ENCODE peak calls at places on chromosomes 12 and 14, in eight cellular contexts. K, U, O, F, S, Y, Z and A are unnamed samples.

GRCh38 chr12:102144221-102144620 is 24.2 kb downstream of the PARPBP start:
- DNase-seq in U (no peak), O (no peak), Y (no peak), Z (peak; percentile 26), K (no peak), S (no peak), F (peak; percentile 2), A (no peak)

GRCh38 chr12:57086951-57087688 is 1.8 kb upstream of the NAB2 start:
- DNase-seq in F (peak; percentile 88), Z (peak; percentile 90), Y (peak; percentile 98), K (peak; percentile 85), O (peak; percentile 93), S (peak; percentile 97), U (peak; percentile 61), A (peak; percentile 91)

GRCh38 chr12:114729731-114730130 is 45.8 kb upstream of the TBX3 start:
- DNase-seq in O (peak; percentile 18), Y (no peak), S (no peak), K (no peak), F (no peak), Z (peak; percentile 74), U (no peak), A (no peak)

GRCh38 chr12:17528394-17528793 is 561.6 kb downstream of the RERGL start:
- DNase-seq in Y (no peak), S (no peak), O (no peak), Z (no peak), U (no peak), F (no peak), K (peak; percentile 51), A (no peak)

GRCh38 chr14:95197498-95198010 is 40.2 kb upstream of the DICER1 start:
- DNase-seq in O (no peak), U (no peak), Y (no peak), K (peak; percentile 78), Z (no peak), S (no peak), F (no peak), A (no peak)

GRCh38 chr12:121697093-121697698 is 15.4 kb upstream of the TMEM120B start:
- DNase-seq in U (no peak), O (peak; percentile 57), S (no peak), F (no peak), K (peak; percentile 78), Z (peak; percentile 31), Y (no peak), A (no peak)

GRCh38 chr14:33837943-33838683 is 112.8 kb downstream of the EGLN3 start:
- DNase-seq in O (no peak), Y (no peak), U (no peak), K (no peak), F (no peak), Z (no peak), S (no peak), A (no peak)

GRCh38 chr12:13897811-13898210 is 83.6 kb downstream of the GRIN2B start:
- DNase-seq in Z (no peak), K (no peak), F (no peak), O (no peak), S (no peak), U (no peak), Y (no peak), A (no peak)

GRCh38 chr14:70152081-70152480 is 36.7 kb downstream of the SLC8A3 start:
- DNase-seq in Y (no peak), K (no peak), O (no peak), S (no peak), Z (no peak), F (no peak), U (no peak), A (no peak)

GRCh38 chr12:112418248-112418595 is 525 bp upstream of the PTPN11 start:
- DNase-seq in Y (no peak), Z (no peak), O (no peak), S (no peak), K (no peak), F (no peak), U (no peak), A (no peak)

DNA sequence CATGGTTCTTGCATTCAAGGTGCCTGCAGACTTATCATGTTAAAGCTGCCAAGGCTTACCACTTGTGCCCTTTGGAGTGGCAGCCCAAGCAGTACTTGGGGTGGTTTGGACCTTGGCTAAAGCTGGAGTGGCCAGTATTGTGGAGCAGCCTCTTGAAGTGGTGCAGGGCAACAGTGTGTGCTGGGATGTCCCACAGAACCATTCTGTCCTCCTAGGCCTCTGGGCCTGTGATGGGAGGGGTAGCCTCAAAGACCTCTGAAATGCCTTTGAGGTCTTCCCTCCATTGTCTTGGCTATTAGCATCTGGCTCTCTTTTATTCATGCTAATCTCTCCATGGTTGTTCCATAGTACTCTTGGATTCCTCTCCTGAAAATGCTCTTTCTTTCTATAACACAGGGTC is 78.2 kb upstream of the SLC24A4 start:
- DNase-seq in S (no peak), F (no peak), Y (no peak), O (no peak), K (no peak), U (no peak), Z (no peak), A (no peak)
- H3K27ac ChIP-seq in S (no peak overlapping the region), F (no peak overlapping the region), Y (no peak overlapping the region), O (no peak overlapping the region), K (no peak overlapping the region), U (no peak overlapping the region), Z (no peak overlapping the region), A (no peak overlapping the region)

GRCh38 chr12:52600071-52600470 is 1.2 kb downstream of the KRT72 start:
- DNase-seq in U (no peak), S (no peak), O (no peak), Y (no peak), F (no peak), K (no peak), Z (no peak), A (no peak)

GRCh38 chr12:52602552-52602951 is 1.3 kb upstream of the KRT72 start:
- DNase-seq in U (no peak), F (no peak), Z (no peak), O (no peak), Y (no peak), K (no peak), S (no peak), A (no peak)

GRCh38 chr12:52600941-52601481 is at the start of gene KRT72:
- DNase-seq in F (no peak), Y (no peak), Z (no peak), O (no peak), K (peak; percentile 71), S (peak; percentile 78), U (no peak), A (peak; percentile 59)

GRCh38 chr12:52600475-52600874 is 788 bp downstream of the KRT72 start:
- DNase-seq in U (no peak), Z (no peak), F (no peak), O (no peak), K (no peak), S (no peak), Y (no peak), A (no peak)

DNA sequence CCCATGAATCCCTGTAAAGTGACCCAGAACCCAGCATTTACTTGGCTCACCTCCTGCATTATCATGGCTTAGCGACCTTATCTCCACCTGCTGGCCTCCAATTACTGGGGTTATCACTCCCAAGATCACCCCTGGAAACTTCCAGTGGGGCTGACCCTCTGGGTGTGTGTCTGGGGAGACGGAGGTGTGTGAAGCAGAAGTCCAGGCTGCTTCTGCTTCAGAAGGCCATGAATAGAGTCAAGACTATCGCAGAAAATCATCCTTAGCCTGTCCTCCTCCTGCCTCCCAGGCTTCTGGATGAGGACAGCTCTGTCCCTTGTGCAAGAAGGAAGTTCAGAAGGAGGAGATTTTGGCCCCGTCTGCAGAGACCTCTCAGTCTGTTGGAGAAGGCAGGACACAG is 408 bp upstream of the KRT72 start:
- DNase-seq in Y (no peak), K (no peak), F (no peak), Z (no peak), U (no peak), S (no peak), O (no peak), A (no peak)
- H3K4me3 ChIP-seq in Y (no peak overlapping the region), K (peak overlapping the region; percentile 42), F (no peak overlapping the region), Z (no peak overlapping the region), U (no peak overlapping the region), S (no peak overlapping the region), O (no peak overlapping the region), A (no peak overlapping the region)

GRCh38 chr14:66677780-66678179 is 169.8 kb downstream of the GPHN start:
- DNase-seq in Y (no peak), K (no peak), U (no peak), S (no peak), Z (no peak), O (no peak), F (no peak), A (no peak)

DNA sequence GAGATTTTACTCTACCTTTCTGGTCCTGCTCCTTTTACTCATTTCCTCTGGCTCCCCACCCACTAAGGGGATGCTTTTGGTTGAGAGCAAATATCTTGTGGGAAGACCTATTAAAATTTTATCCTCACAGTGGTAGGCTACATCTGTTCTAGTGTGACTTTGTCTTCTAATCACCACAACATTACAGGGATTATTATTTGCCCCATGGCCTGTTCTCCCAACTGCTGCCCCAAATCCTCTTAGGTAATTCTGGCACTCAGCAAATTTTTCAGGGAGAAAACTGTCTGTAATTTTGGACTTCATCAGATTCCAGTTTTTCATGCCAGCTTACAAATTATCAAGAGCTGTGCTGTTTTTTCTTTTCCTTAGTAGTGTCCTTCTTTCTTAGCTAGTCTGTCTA is 172.3 kb downstream of the GPHN start:
- DNase-seq in F (no peak), Y (no peak), O (no peak), Z (no peak), S (no peak), U (no peak), K (no peak), A (no peak)
- H3K27ac ChIP-seq in F (no peak overlapping the region), Y (no peak overlapping the region), O (no peak overlapping the region), Z (no peak overlapping the region), S (no peak overlapping the region), U (no peak overlapping the region), K (no peak overlapping the region), A (no peak overlapping the region)

GRCh38 chr12:126191037-126191891 is 1126.0 kb downstream of the AACS start:
- DNase-seq in U (no peak), Z (peak; percentile 21), O (no peak), Y (no peak), K (peak; percentile 64), S (peak; percentile 80), F (no peak), A (no peak)
- H3K4me3 ChIP-seq in U (peak overlapping the region; percentile 59), Z (no peak overlapping the region), O (no peak overlapping the region), Y (no peak overlapping the region), K (peak overlapping the region; percentile 58), S (no peak overlapping the region), F (no peak overlapping the region), A (no peak overlapping the region)